ENCODE peak calls at places on chromosome 3, in six cellular contexts. M is uterus, T is astrocyte, O is aorta, R is hepatocyte, S is psoas muscle. A is an unnamed sample.

GRCh38 chr3:138463724-138464489 is 29.5 kb downstream of the ESYT3 start:
- DNase-seq in O (no peak), S (no peak), R (no peak), T (no peak), M (no peak), A (peak; percentile 42)

GRCh38 chr3:39176025-39176714 is 16.2 kb downstream of the XIRP1 start:
- DNase-seq in M (no peak), S (no peak), O (no peak), R (no peak), T (no peak), A (no peak)

GRCh38 chr3:150419959-150420358 is 11.9 kb downstream of the TSC22D2 start:
- DNase-seq in T (no peak), O (no peak), S (no peak), R (no peak), M (no peak), A (no peak)

GRCh38 chr3:46027736-46028397 is 584 bp upstream of the XCR1 start:
- DNase-seq in M (no peak), R (peak; percentile 50), T (no peak), S (no peak), O (no peak), A (no peak)

GRCh38 chr3:81676706-81677456 is 84.6 kb downstream of the GBE1 start:
- DNase-seq in M (no peak), O (no peak), S (no peak), R (no peak), T (no peak), A (no peak)

GRCh38 chr3:112686360-112686759 is 45.4 kb upstream of the CCDC80 start:
- DNase-seq in T (no peak), O (no peak), M (no peak), S (no peak), R (no peak), A (no peak)

GRCh38 chr3:22606938-22607337 is 596.2 kb upstream of the UBE2E2 start:
- DNase-seq in M (no peak), S (no peak), R (no peak), O (no peak), T (no peak), A (no peak)

GRCh38 chr3:23807161-23808015 is 1.6 kb downstream of the UBE2E1 start:
- DNase-seq in T (peak; percentile 19), S (no peak), R (peak; percentile 8), M (no peak), O (no peak), A (no peak)

GRCh38 chr3:5264896-5265770 is 77.6 kb downstream of the EDEM1 start:
- DNase-seq in S (no peak), O (no peak), M (no peak), R (no peak), T (peak; percentile 74), A (no peak)

DNA sequence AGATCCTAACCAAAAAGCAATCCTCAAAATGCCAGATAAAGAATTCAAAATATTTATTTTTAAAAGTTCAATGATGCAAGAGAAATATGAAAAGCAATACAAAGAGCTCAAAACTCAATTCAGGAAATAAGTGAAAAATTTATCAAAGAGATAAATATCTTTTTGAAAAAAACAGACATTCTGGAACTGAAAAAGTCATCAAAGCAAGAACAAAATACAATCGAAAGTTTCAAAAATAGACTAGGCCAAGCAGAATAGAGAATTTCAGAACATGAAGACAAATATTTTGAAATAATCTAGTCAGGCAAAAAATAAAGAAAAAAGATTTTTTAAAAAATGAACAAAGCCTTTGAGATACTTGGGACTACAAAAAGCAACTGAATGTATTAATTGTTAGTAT is 83.4 kb upstream of the STT3B start:
- DNase-seq in R (no peak), O (no peak), S (no peak), T (no peak), M (no peak), A (no peak)
- H3K27ac ChIP-seq in R (no peak overlapping the region), O (no peak overlapping the region), S (no peak overlapping the region), T (no peak overlapping the region), M (no peak overlapping the region), A (no peak overlapping the region)

GRCh38 chr3:123660276-123660675 is 75.4 kb upstream of the HACD2 start:
- DNase-seq in R (no peak), T (no peak), O (no peak), M (no peak), S (no peak), A (no peak)
- H3K4me1 ChIP-seq in R (peaks cover 24% of the 10 kb centered on the region), T (peaks cover 35% of the 10 kb centered on the region), O (peaks cover 11% of the 10 kb centered on the region), M (peaks cover 53% of the 10 kb centered on the region), S (no peaks in the 10 kb centered on the region), A (peaks cover 54% of the 10 kb centered on the region)

GRCh38 chr3:170725285-170725731 is 139.4 kb upstream of the SLC7A14 start:
- DNase-seq in M (no peak), O (no peak), T (peak; percentile 73), S (no peak), R (no peak), A (no peak)

GRCh38 chr3:170721563-170721962 is 135.7 kb upstream of the SLC7A14 start:
- DNase-seq in R (no peak), M (no peak), S (no peak), O (no peak), T (no peak), A (no peak)

GRCh38 chr3:170727754-170728153 is 141.9 kb upstream of the SLC7A14 start:
- DNase-seq in T (no peak), R (no peak), S (no peak), O (no peak), M (no peak), A (no peak)

GRCh38 chr3:170726976-170727661 is 141.2 kb upstream of the SLC7A14 start:
- DNase-seq in T (peak; percentile 91), R (no peak), O (no peak), M (no peak), S (no peak), A (no peak)

DNA sequence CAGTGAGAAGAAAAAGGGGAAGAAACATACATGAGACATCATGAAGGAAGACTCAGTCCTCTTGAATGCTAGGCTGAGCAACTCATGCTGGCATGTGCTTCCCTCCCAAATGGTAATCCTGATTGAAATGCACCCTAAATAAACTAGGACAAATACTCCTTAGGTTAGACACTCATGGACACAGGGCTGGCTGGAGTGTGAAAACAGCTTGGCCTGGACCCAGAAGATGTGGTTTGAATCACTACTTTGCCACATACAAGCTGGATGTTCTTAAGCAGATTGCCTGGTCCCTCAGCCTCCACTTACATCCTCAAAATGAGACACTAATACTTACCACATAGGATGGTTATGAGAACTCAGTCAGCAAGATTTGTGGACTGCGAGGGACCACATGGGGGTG is 138.7 kb upstream of the SLC7A14 start:
- DNase-seq in M (peak; percentile 45), S (peak; percentile 45), T (peak; percentile 92), O (no peak), R (no peak), A (peak; percentile 78)
- H3K27ac ChIP-seq in M (peak overlapping the region; percentile 34), S (no peak overlapping the region), T (peak overlapping the region; percentile 34), O (no peak overlapping the region), R (no peak overlapping the region), A (peak overlapping the region; percentile 62)

GRCh38 chr3:111278961-111279360 is 207.3 kb downstream of the NECTIN3 start:
- DNase-seq in O (no peak), T (no peak), S (no peak), R (no peak), M (no peak), A (no peak)
- H3K4me1 ChIP-seq in O (no peaks in the 10 kb centered on the region), T (no peaks in the 10 kb centered on the region), S (no peaks in the 10 kb centered on the region), R (no peaks in the 10 kb centered on the region), M (no peaks in the 10 kb centered on the region), A (no peaks in the 10 kb centered on the region)